ENCODE peak calls at places on chromosomes 13 and 19, in four cellular contexts. X, J, V and C are unnamed samples.

GRCh38 chr19:41352609-41353465 is 885 bp downstream of the TGFB1 start:
- DNase-seq in X (peak), J (peak), V (peak), C (peak)

GRCh38 chr13:70893832-70894231 is 785.6 kb upstream of the KLHL1 start:
- DNase-seq in X (no peak), J (no peak), V (no peak), C (no peak)

GRCh38 chr13:110683203-110683883 is 22.6 kb downstream of the CARS2 start:
- DNase-seq in X (no peak), J (no peak), V (no peak), C (no peak)

GRCh38 chr19:38211206-38211605 is 12.8 kb downstream of the DPF1 start:
- DNase-seq in X (no peak), J (no peak), V (no peak), C (no peak)

GRCh38 chr19:30848626-30849322 is 476.6 kb downstream of the ZNF536 start:
- DNase-seq in X (no peak), J (no peak), V (no peak), C (no peak)

GRCh38 chr19:7953060-7953459 is 9.6 kb upstream of the TIMM44 start:
- DNase-seq in X (no peak), J (no peak), V (no peak), C (peak)

GRCh38 chr13:92804346-92804745 is 422.3 kb upstream of the GPC6 start:
- DNase-seq in X (no peak), J (no peak), V (no peak), C (peak)

GRCh38 chr19:18433735-18434398 is 4.1 kb downstream of the ISYNA1 start:
- DNase-seq in X (no peak), J (peak), V (peak), C (no peak)

GRCh38 chr13:111336666-111337065 is 16.2 kb downstream of the TEX29 start:
- DNase-seq in X (no peak), J (no peak), V (no peak), C (no peak)